ENCODE peak calls at places on chromosomes 12 and 14, in eight cellular contexts. F, C, Q, B, Y, G, M and H are unnamed samples.

GRCh38 chr14:36976571-36977023 is 195.8 kb downstream of the SLC25A21 start:
- DNase-seq in M (peak), Q (no peak), B (peak), C (no peak), Y (no peak), G (no peak), F (no peak), H (no peak)

GRCh38 chr12:26287666-26288408 is 92.5 kb downstream of the SSPN start:
- DNase-seq in G (no peak), Y (no peak), C (no peak), M (no peak), B (no peak), Q (no peak), F (no peak), H (no peak)

GRCh38 chr12:47236109-47236714 is 156.5 kb upstream of the AMIGO2 start:
- DNase-seq in M (no peak), F (no peak), Q (no peak), C (no peak), B (no peak), G (no peak), Y (no peak), H (no peak)

GRCh38 chr14:91835920-91836843 is 31.2 kb downstream of the TC2N start:
- DNase-seq in M (peak), Y (peak), G (no peak), B (no peak), C (no peak), Q (peak), F (peak), H (no peak)

GRCh38 chr12:45575823-45576448 is 153.6 kb upstream of the ARID2 start:
- DNase-seq in Y (no peak), B (no peak), C (no peak), Q (no peak), F (no peak), G (peak), M (no peak), H (no peak)

GRCh38 chr12:94026566-94026965 is 121.8 kb upstream of the PLXNC1 start:
- DNase-seq in M (no peak), Q (no peak), B (no peak), C (no peak), Y (no peak), F (no peak), G (no peak), H (no peak)

GRCh38 chr14:106845286-106846087 is 1319.1 kb downstream of the TMEM121 start:
- DNase-seq in F (no peak), B (peak), Q (no peak), C (no peak), Y (peak), G (peak), M (no peak), H (no peak)

GRCh38 chr12:46664771-46665287 is 161.0 kb downstream of the SLC38A4 start:
- DNase-seq in F (no peak), G (peak), Y (no peak), Q (peak), B (peak), M (peak), C (peak), H (no peak)

GRCh38 chr12:24034160-24034559 is 84.7 kb upstream of the SOX5 start:
- DNase-seq in C (no peak), G (no peak), Q (no peak), Y (peak), B (no peak), M (no peak), F (no peak), H (peak)

GRCh38 chr12:8077207-8077606 is 4.9 kb upstream of the NECAP1 start:
- DNase-seq in C (peak), F (no peak), G (no peak), M (no peak), Y (peak), B (no peak), Q (no peak), H (no peak)

GRCh38 chr12:67434653-67435375 is 165.7 kb downstream of the CAND1 start:
- DNase-seq in F (no peak), B (peak), M (no peak), Q (no peak), G (no peak), C (no peak), Y (no peak), H (no peak)

GRCh38 chr12:27624586-27624985 is 71.7 kb upstream of the REP15 start:
- DNase-seq in Y (no peak), F (no peak), G (no peak), Q (no peak), B (no peak), M (no peak), C (no peak), H (no peak)

GRCh38 chr12:93518725-93519124 is 51.4 kb downstream of the MRPL42 start:
- DNase-seq in G (no peak), C (no peak), Y (no peak), M (peak), F (no peak), B (no peak), Q (no peak), H (no peak)

GRCh38 chr12:64840129-64840528 is 15.7 kb downstream of the TBC1D30 start:
- DNase-seq in Q (no peak), B (no peak), G (no peak), M (no peak), Y (no peak), C (no peak), F (no peak), H (no peak)

GRCh38 chr12:79983492-79983891 is 48.6 kb upstream of the PPP1R12A start:
- DNase-seq in M (no peak), Q (no peak), F (no peak), G (no peak), Y (no peak), C (no peak), B (no peak), H (no peak)

GRCh38 chr12:90036641-90037040 is 328.0 kb upstream of the ATP2B1 start:
- DNase-seq in Y (no peak), F (no peak), Q (no peak), M (no peak), G (no peak), B (no peak), C (peak), H (no peak)

GRCh38 chr14:81694419-81694818 is 160.8 kb upstream of the SEL1L start:
- DNase-seq in C (no peak), B (no peak), F (no peak), Y (no peak), M (no peak), G (no peak), Q (no peak), H (no peak)

GRCh38 chr14:70904376-70904775 is 2.9 kb upstream of the PCNX1 start:
- DNase-seq in B (no peak), C (no peak), F (no peak), Y (no peak), M (no peak), Q (no peak), G (no peak), H (no peak)

GRCh38 chr14:70655110-70655826 is 13.6 kb downstream of the TTC9 start:
- DNase-seq in F (peak), M (no peak), B (no peak), Q (no peak), G (peak), Y (no peak), C (peak), H (no peak)

GRCh38 chr12:103680591-103681065 is 93.6 kb downstream of the STAB2 start:
- DNase-seq in M (peak), C (no peak), F (no peak), Y (peak), B (no peak), Q (no peak), G (no peak), H (no peak)

GRCh38 chr14:21264025-21264801 is 5.0 kb downstream of the HNRNPC start:
- DNase-seq in Y (no peak), B (no peak), M (no peak), Q (no peak), F (no peak), G (peak), C (peak), H (no peak)

GRCh38 chr12:7797698-7798398 is 8.6 kb downstream of the NANOG start:
- DNase-seq in Q (no peak), G (no peak), F (no peak), C (no peak), Y (no peak), M (no peak), B (no peak), H (no peak)

GRCh38 chr12:115570271-115570777 is 707.2 kb downstream of the MED13L start:
- DNase-seq in Y (peak), F (no peak), B (no peak), G (no peak), Q (no peak), C (no peak), M (no peak), H (no peak)

GRCh38 chr14:101889898-101890297 is 74.5 kb upstream of the DYNC1H1 start:
- DNase-seq in F (no peak), B (no peak), Y (no peak), G (no peak), M (no peak), C (peak), Q (no peak), H (peak)

GRCh38 chr12:110732572-110732971 is 10.1 kb downstream of the PPP1CC start:
- DNase-seq in B (no peak), F (no peak), G (no peak), Y (no peak), Q (no peak), M (no peak), C (no peak), H (no peak)

DNA sequence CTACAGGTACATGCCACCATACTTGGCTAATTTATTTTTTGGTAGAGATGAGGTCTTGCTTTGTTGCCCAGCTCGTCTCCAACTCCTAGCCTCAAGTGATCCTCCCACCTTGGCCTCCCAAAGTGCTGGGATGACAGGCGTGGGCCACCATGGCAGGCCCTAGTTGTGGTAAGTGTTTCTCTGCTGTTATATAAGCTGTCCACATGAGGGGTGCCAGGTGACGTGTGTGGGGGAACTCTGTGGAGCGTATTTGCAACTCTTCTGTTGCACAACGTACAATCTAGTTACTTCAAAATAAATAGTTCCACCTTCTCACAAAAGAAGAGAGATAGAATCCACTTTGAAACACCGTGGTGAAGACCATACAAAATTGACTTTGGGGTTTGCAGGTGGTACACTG is 125.1 kb downstream of the NCOR2 start:
- DNase-seq in G (no peak), F (no peak), C (no peak), Q (no peak), Y (no peak), M (no peak), B (no peak), H (no peak)
- H3K9ac ChIP-seq in G (no peak), F (no peak), C (peak), Q (no peak), Y (no peak), M (no peak), B (no peak), H (no peak)

DNA sequence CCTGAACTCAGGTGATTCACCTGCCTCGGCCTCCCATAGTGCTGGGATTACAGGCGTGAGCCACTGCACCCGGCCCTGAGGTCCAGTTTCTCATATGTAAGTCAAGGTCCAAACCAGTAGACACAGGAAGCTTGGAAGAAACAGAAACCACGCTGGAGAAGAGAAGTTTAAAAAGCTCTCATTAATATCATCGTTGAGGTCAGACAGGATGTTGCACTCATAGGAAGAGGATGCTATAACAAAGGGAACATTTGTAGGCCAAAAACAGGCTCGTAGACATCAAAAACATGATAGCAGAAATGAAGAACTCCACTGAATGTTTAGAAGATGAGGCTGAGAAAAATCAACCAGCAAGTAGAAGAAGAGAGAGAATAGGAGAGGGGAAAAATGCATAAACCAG is 46.8 kb downstream of the ACACB start:
- DNase-seq in F (no peak), Q (no peak), Y (no peak), C (no peak), G (no peak), B (no peak), M (no peak), H (no peak)
- H3K4me3 ChIP-seq in F (no peak), Q (no peak), Y (no peak), C (no peak), G (no peak), B (no peak), M (no peak), H (no peak)

GRCh38 chr12:68631177-68631576 is 20.5 kb downstream of the RAP1B start:
- DNase-seq in F (no peak), G (no peak), Q (no peak), Y (no peak), B (no peak), M (no peak), C (no peak), H (no peak)

GRCh38 chr12:68630050-68630449 is 19.4 kb downstream of the RAP1B start:
- DNase-seq in C (no peak), Y (no peak), B (no peak), F (no peak), M (peak), G (no peak), Q (no peak), H (no peak)

GRCh38 chr12:68630598-68630997 is 19.9 kb downstream of the RAP1B start:
- DNase-seq in Y (no peak), G (no peak), F (no peak), B (no peak), C (no peak), Q (no peak), M (no peak), H (no peak)

GRCh38 chr12:68633614-68634558 is 23.2 kb downstream of the RAP1B start:
- DNase-seq in B (no peak), Y (no peak), M (no peak), Q (no peak), F (no peak), C (no peak), G (no peak), H (no peak)

DNA sequence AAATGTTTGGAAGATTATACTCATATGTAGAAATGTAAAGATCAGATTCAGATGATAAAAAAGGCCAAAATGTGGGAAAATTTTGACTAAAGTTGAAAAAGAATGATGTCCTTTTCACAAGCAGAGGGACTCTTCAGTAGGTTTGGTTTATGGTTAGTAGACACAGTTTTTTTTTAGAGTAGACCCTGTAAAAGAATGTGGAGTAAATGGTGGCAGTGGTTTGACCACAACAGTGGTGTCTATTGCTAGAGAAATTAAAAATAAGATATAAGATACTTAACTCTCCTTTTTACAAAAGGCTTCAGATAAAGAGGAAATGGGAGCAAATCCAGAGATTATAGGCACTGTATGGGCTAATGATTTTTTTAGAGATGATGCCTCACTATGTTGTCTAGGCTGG is 21.8 kb downstream of the RAP1B start:
- DNase-seq in Q (no peak), F (no peak), B (no peak), G (no peak), M (no peak), C (no peak), Y (no peak), H (no peak)
- TF ChIP-seq POLR2AphosphoS5 in Q (no peak), F (no peak), B (no peak), G (no peak), M (no peak), C (no peak), Y (no peak), H (no peak)

GRCh38 chr12:113081785-113082296 is 25.3 kb downstream of the DTX1 start:
- DNase-seq in B (no peak), F (no peak), Q (no peak), Y (no peak), M (no peak), C (no peak), G (no peak), H (no peak)
- H3K9ac ChIP-seq in B (no peak), F (no peak), Q (no peak), Y (no peak), M (no peak), C (no peak), G (no peak), H (no peak)

DNA sequence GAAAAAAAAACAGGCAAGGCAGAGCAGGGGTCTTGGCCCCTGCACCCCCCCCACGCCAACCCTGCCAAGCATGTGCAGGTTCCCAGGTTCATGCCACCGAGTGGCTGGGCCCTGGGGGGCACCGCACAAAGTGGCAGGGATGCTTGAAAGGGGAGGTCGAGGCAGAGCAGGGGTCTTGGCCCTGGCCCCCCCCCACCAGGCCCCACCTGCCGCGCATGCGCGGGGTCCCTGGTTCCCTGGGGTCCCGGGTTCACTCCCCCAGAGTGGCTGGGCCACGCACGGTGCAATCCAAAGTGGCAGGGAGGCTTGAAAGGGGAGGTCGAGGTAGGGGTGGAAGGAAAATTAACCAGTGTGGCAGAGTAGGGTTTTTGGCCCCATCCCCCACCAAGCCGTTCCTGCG is 312.2 kb downstream of the ALG10 start:
- DNase-seq in B (no peak), Q (no peak), M (no peak), C (no peak), G (no peak), F (no peak), Y (no peak), H (no peak)
- H3K4me3 ChIP-seq in B (no peak), Q (no peak), M (no peak), C (no peak), G (no peak), F (no peak), Y (no peak), H (no peak)

DNA sequence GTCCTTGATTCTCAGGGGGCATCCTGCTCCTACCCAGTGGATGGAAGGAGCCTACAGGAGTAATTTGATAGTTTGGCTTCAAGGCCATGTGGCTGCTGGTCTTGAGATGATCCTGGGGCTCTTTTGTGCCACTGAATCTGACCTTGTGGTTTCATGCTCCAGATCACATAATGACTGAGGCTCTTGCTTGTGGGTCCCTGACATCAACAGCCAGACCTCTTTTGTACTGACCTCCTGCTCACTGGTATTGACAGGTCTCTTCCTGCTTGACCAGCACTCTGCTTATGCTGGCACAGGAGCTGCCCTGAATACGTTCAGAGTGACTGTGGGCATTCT is 23.2 kb upstream of the JPH4 start:
- DNase-seq in Q (no peak), G (peak), Y (no peak), C (no peak), F (no peak), M (no peak), B (peak), H (no peak)
- TF ChIP-seq POLR2AphosphoS5 in Q (no peak), G (no peak), Y (no peak), C (no peak), F (no peak), M (no peak), B (no peak), H (no peak)

GRCh38 chr14:89303452-89304435 is 113.3 kb downstream of the FOXN3 start:
- DNase-seq in G (peak), C (peak), B (peak), F (no peak), Q (no peak), M (no peak), Y (no peak), H (no peak)

GRCh38 chr14:89299587-89299986 is 117.4 kb downstream of the FOXN3 start:
- DNase-seq in Q (no peak), G (no peak), C (no peak), B (no peak), Y (no peak), M (no peak), F (no peak), H (no peak)

GRCh38 chr14:89298056-89298834 is 118.8 kb downstream of the FOXN3 start:
- DNase-seq in C (no peak), G (no peak), Q (no peak), B (no peak), F (no peak), Y (no peak), M (no peak), H (no peak)

GRCh38 chr14:89304972-89305703 is 111.9 kb downstream of the FOXN3 start:
- DNase-seq in C (peak), F (no peak), Q (no peak), Y (peak), M (no peak), B (no peak), G (peak), H (peak)

GRCh38 chr14:89302396-89302950 is 114.6 kb downstream of the FOXN3 start:
- DNase-seq in Q (peak), M (no peak), F (no peak), C (peak), B (no peak), Y (no peak), G (no peak), H (no peak)
- H3K9ac ChIP-seq in Q (no peak), M (no peak), F (no peak), C (no peak), B (no peak), Y (no peak), G (no peak), H (no peak)

GRCh38 chr12:57092876-57093411 is 4.0 kb downstream of the NAB2 start:
- DNase-seq in C (no peak), Q (no peak), G (no peak), B (no peak), Y (no peak), F (no peak), M (no peak), H (no peak)
- H3K4me3 ChIP-seq in C (no peak), Q (no peak), G (peak), B (no peak), Y (no peak), F (no peak), M (no peak), H (no peak)

GRCh38 chr14:68768316-68768715 is 24.6 kb downstream of the ZFP36L1 start:
- DNase-seq in M (no peak), Y (no peak), G (no peak), Q (no peak), C (no peak), B (no peak), F (no peak), H (no peak)
- TF ChIP-seq POLR2AphosphoS5 in M (no peak), Y (no peak), G (no peak), Q (no peak), C (no peak), B (no peak), F (no peak), H (no peak)

DNA sequence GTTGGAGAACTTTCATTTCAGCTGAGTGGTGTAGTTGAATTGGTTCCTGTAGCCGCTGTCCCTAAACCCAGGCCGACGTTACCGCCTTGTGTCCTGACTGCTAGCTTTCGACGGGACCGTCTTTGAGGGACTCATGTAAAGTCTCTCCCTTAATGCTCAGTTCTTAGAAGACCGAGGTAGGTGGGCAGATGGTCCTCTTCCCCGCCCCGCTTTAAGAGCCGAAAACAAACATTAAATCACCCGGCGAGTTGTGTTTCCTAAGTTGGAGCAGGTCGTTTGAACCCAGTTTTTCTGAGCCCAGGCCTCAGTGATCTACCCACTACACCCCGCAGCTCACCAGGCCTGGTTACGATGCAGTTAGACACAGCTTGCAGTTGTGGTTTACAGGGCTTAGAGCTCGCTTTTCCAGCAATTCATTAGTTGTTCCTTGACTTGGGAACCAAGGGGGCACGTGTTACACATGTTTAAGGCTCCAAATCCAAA is 665 bp downstream of the NEDD1 start:
- DNase-seq in M (peak), F (peak), Q (no peak), Y (peak), C (peak), G (no peak), B (peak), H (no peak)
- H3K9ac ChIP-seq in M (peak), F (no peak), Q (peak), Y (peak), C (peak), G (peak), B (peak), H (peak)